ENCODE peak calls at places on chromosomes 3 and 15, in seven cellular contexts. D, N, H, W, T, A and F are unnamed samples.

GRCh38 chr15:62545392-62546227 is 380.5 kb upstream of the C2CD4B start:
- DNase-seq in D (no peak), N (peak; percentile 42), H (peak; percentile 14), W (no peak), T (no peak), A (no peak), F (no peak)

GRCh38 chr15:62125763-62126162 is 39.3 kb downstream of the C2CD4B start:
- DNase-seq in D (no peak), N (peak; percentile 50), H (peak; percentile 62), W (no peak), T (no peak), A (no peak), F (no peak)

GRCh38 chr3:193452338-193452737 is 73.8 kb upstream of the ATP13A5 start:
- DNase-seq in D (no peak), N (no peak), H (no peak), W (no peak), T (peak; percentile 39), A (no peak), F (no peak)

GRCh38 chr3:58179235-58180098 is 31.3 kb downstream of the DNASE1L3 start:
- DNase-seq in D (no peak), N (no peak), H (no peak), W (no peak), T (no peak), A (no peak), F (no peak)

GRCh38 chr3:161415506-161416231 is 44.4 kb upstream of the SPTSSB start:
- DNase-seq in D (no peak), N (peak; percentile 85), H (peak; percentile 66), W (no peak), T (peak; percentile 58), A (no peak), F (no peak)

GRCh38 chr3:3160826-3161225 is 18.7 kb downstream of the CRBN start:
- DNase-seq in D (no peak), N (no peak), H (no peak), W (no peak), T (no peak), A (no peak), F (no peak)

GRCh38 chr3:27141668-27142067 is 227.5 kb downstream of the NEK10 start:
- DNase-seq in D (no peak), N (no peak), H (no peak), W (no peak), T (peak; percentile 37), A (no peak), F (no peak)

GRCh38 chr3:51441282-51442030 is 50.4 kb downstream of the RBM15B start:
- DNase-seq in D (no peak), N (no peak), H (no peak), W (no peak), T (no peak), A (no peak), F (no peak)

GRCh38 chr3:123483146-123483545 is 34.3 kb upstream of the ADCY5 start:
- DNase-seq in D (no peak), N (no peak), H (no peak), W (no peak), T (no peak), A (no peak), F (no peak)

GRCh38 chr3:89682556-89682955 is 575.1 kb downstream of the EPHA3 start:
- DNase-seq in D (no peak), N (no peak), H (no peak), W (no peak), T (no peak), A (no peak), F (no peak)

GRCh38 chr3:136327671-136328070 is 77.5 kb downstream of the PCCB start:
- DNase-seq in D (no peak), N (no peak), H (no peak), W (no peak), T (no peak), A (no peak), F (no peak)

GRCh38 chr3:188234172-188234571 is 80.2 kb downstream of the LPP start:
- DNase-seq in D (no peak), N (peak; percentile 76), H (peak; percentile 48), W (no peak), T (no peak), A (no peak), F (no peak)

GRCh38 chr3:124322966-124323365 is 331.0 kb upstream of the ROPN1 start:
- DNase-seq in D (no peak), N (peak; percentile 46), H (no peak), W (no peak), T (no peak), A (no peak), F (no peak)

GRCh38 chr15:74655424-74655823 is 39.8 kb downstream of the CLK3 start:
- DNase-seq in D (no peak), N (no peak), H (no peak), W (no peak), T (no peak), A (no peak), F (no peak)

GRCh38 chr3:53123510-53123909 is 6.7 kb downstream of the RFT1 start:
- DNase-seq in D (no peak), N (no peak), H (no peak), W (no peak), T (no peak), A (no peak), F (no peak)

GRCh38 chr3:134430950-134431445 is 54.8 kb downstream of the ANAPC13 start:
- DNase-seq in D (no peak), N (peak; percentile 78), H (no peak), W (no peak), T (no peak), A (peak; percentile 80), F (no peak)

GRCh38 chr3:51975857-51976549 is 1.1 kb downstream of the ABHD14A start:
- DNase-seq in D (peak; percentile 65), N (peak; percentile 64), H (peak; percentile 72), W (no peak), T (peak; percentile 54), A (no peak), F (no peak)

GRCh38 chr15:80856400-80856799 is 77.2 kb downstream of the CEMIP start:
- DNase-seq in D (no peak), N (no peak), H (no peak), W (no peak), T (no peak), A (no peak), F (no peak)

GRCh38 chr3:15860014-15860934 is 62.5 kb upstream of the ANKRD28 start:
- DNase-seq in D (peak; percentile 84), N (peak; percentile 58), H (peak; percentile 40), W (peak; percentile 38), T (peak; percentile 82), A (peak; percentile 41), F (peak; percentile 51)
- H2BK120ac ChIP-seq in D (no peak overlapping the region), N (peak overlapping the region; percentile 44), H (peak overlapping the region; percentile 61), W (no peak overlapping the region), T (no peak overlapping the region), A (no peak overlapping the region), F (peak overlapping the region; percentile 21)

GRCh38 chr3:112846764-112847163 is at the start of gene CD200R1L:
- DNase-seq in D (no peak), N (no peak), H (no peak), W (no peak), T (no peak), A (no peak), F (no peak)
- H2BK120ac ChIP-seq in D (no peak within 1 kb of the TSS), N (no peak within 1 kb of the TSS), H (no peak within 1 kb of the TSS), W (no peak within 1 kb of the TSS), T (no peak within 1 kb of the TSS), A (no peak within 1 kb of the TSS), F (no peak within 1 kb of the TSS)

GRCh38 chr3:190362258-190362657 is 25.7 kb upstream of the CLDN16 start:
- DNase-seq in D (peak; percentile 51), N (no peak), H (no peak), W (peak; percentile 17), T (peak; percentile 30), A (no peak), F (no peak)
- H2BK120ac ChIP-seq in D (no peak overlapping the region), N (no peak overlapping the region), H (no peak overlapping the region), W (no peak overlapping the region), T (no peak overlapping the region), A (no peak overlapping the region), F (no peak overlapping the region)

GRCh38 chr3:140570602-140571001 is 107.3 kb upstream of the TRIM42 start:
- DNase-seq in D (no peak), N (no peak), H (no peak), W (no peak), T (no peak), A (no peak), F (no peak)

GRCh38 chr3:140572334-140572733 is 105.5 kb upstream of the TRIM42 start:
- DNase-seq in D (no peak), N (no peak), H (no peak), W (no peak), T (peak; percentile 10), A (no peak), F (no peak)

GRCh38 chr3:140571836-140572235 is 106.0 kb upstream of the TRIM42 start:
- DNase-seq in D (no peak), N (no peak), H (no peak), W (no peak), T (no peak), A (no peak), F (no peak)

GRCh38 chr3:140568131-140568530 is 109.7 kb upstream of the TRIM42 start:
- DNase-seq in D (no peak), N (no peak), H (no peak), W (no peak), T (no peak), A (no peak), F (no peak)

DNA sequence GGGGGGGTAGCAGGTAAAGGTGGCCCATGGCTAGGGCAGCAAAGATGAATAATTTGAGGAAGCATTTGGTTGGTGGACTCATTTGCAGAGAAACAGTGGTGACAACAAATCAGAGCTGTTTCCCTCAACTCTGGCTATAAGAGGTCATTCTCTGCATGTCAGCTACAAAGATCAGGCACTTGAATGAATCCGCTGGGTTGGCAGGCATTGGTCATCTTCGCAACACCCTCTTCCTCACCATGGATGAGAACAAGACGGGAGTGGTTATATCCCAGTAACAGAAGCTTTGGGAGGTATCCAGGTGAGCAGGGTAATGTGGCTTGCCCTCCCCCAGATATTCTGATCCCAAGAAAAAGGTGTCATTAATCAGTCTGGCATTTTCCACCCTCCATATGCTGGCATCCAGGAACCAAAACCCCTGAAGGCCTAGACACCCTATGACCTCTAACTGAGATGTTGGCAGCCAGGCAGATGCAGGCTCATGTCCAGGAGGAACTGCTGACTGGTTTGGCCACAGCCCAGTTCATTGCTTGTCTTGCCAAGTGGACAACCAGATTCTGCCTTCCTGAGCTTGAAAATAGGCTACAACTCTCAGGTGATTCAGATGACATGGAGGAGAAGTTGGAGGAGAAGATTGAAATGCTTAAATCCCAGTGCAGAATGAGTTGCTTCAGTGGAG is 108.9 kb upstream of the TRIM42 start:
- DNase-seq in D (no peak), N (no peak), H (no peak), W (no peak), T (no peak), A (no peak), F (no peak)
- H2BK120ac ChIP-seq in D (no peak overlapping the region), N (no peak overlapping the region), H (no peak overlapping the region), W (no peak overlapping the region), T (no peak overlapping the region), A (no peak overlapping the region), F (no peak overlapping the region)